ENCODE peak calls at places on chromosomes 4 and X, in four cellular contexts. O, P, X and D are unnamed samples.

GRCh38 chr4:56788081-56788480 is 33.4 kb downstream of the SPINK2 start:
- DNase-seq in O (no peak), P (no peak), X (no peak), D (no peak)

GRCh38 chr4:67725132-67725531 is 24.2 kb upstream of the UBA6 start:
- DNase-seq in O (no peak), P (peak; percentile 21), X (peak; percentile 18), D (no peak)

GRCh38 chr4:75985116-75985515 is 5.6 kb downstream of the SDAD1 start:
- DNase-seq in O (no peak), P (peak; percentile 85), X (peak; percentile 37), D (no peak)

GRCh38 chrX:15797707-15798106 is 7.4 kb downstream of the ZRSR2 start:
- DNase-seq in O (no peak), P (no peak), X (no peak), D (no peak)

GRCh38 chrX:38052096-38052495 is 45.7 kb downstream of the SYTL5 start:
- DNase-seq in O (no peak), P (peak; percentile 86), X (peak; percentile 66), D (no peak)

GRCh38 chr4:53197760-53198150 is 168.1 kb downstream of the SCFD2 start:
- DNase-seq in O (no peak), P (no peak), X (peak; percentile 39), D (no peak)

GRCh38 chr4:82415922-82416365 is 14.3 kb downstream of the HNRNPDL start:
- DNase-seq in O (no peak), P (no peak), X (no peak), D (no peak)

GRCh38 chr4:726235-726787 is 20.7 kb downstream of the PCGF3 start:
- DNase-seq in O (no peak), P (no peak), X (peak; percentile 68), D (no peak)

GRCh38 chr4:185020293-185020808 is 2.1 kb downstream of the HELT start:
- DNase-seq in O (peak; percentile 48), P (no peak), X (no peak), D (peak; percentile 12)

GRCh38 chr4:144955104-144955503 is 142.9 kb downstream of the ANAPC10 start:
- DNase-seq in O (no peak), P (no peak), X (no peak), D (no peak)

GRCh38 chrX:41661366-41662095 is 27.2 kb upstream of the GPR34 start:
- DNase-seq in O (no peak), P (no peak), X (peak; percentile 20), D (no peak)

GRCh38 chrX:54397113-54397512 is 39.3 kb upstream of the WNK3 start:
- DNase-seq in O (no peak), P (no peak), X (no peak), D (no peak)

GRCh38 chr4:177246636-177247584 is 62.8 kb upstream of the NEIL3 start:
- DNase-seq in O (no peak), P (no peak), X (peak; percentile 18), D (no peak)

GRCh38 chr4:21467551-21467950 is 481.0 kb downstream of the KCNIP4 start:
- DNase-seq in O (no peak), P (no peak), X (no peak), D (no peak)

GRCh38 chrX:110070970-110071369 is 68.1 kb downstream of the TMEM164 start:
- DNase-seq in O (no peak), P (no peak), X (no peak), D (no peak)

GRCh38 chr4:171281359-171281758 is 531.8 kb upstream of the GALNTL6 start:
- DNase-seq in O (no peak), P (no peak), X (no peak), D (no peak)

GRCh38 chr4:171279131-171279530 is 534.1 kb upstream of the GALNTL6 start:
- DNase-seq in O (no peak), P (no peak), X (no peak), D (no peak)
- H3K4me3 ChIP-seq in O (no peak overlapping the region), P (no peak overlapping the region), X (no peak overlapping the region), D (no peak overlapping the region)

GRCh38 chr4:129550281-129550785 is 454.4 kb downstream of the C4orf33 start:
- DNase-seq in O (no peak), P (no peak), X (peak; percentile 26), D (no peak)
- H3K4me3 ChIP-seq in O (no peak overlapping the region), P (no peak overlapping the region), X (no peak overlapping the region), D (no peak overlapping the region)

GRCh38 chrX:10156199-10157031 is at the start of gene CLCN4:
- DNase-seq in O (peak; percentile 41), P (peak; percentile 29), X (peak; percentile 71), D (peak; percentile 83)
- H3K4me3 ChIP-seq in O (no peak within 1 kb of the TSS), P (peak within 1 kb of the TSS; percentile 36), X (peak within 1 kb of the TSS; percentile 34), D (peak within 1 kb of the TSS; percentile 14)

GRCh38 chrX:2710496-2710895 is 19.4 kb downstream of the CD99 start:
- DNase-seq in O (no peak), P (no peak), X (no peak), D (no peak)

GRCh38 chrX:2711441-2711840 is 20.3 kb downstream of the CD99 start:
- DNase-seq in O (no peak), P (no peak), X (no peak), D (no peak)

GRCh38 chrX:2708601-2709200 is 17.6 kb downstream of the CD99 start:
- DNase-seq in O (no peak), P (no peak), X (no peak), D (no peak)

GRCh38 chrX:2708016-2708415 is 16.9 kb downstream of the CD99 start:
- DNase-seq in O (no peak), P (no peak), X (no peak), D (no peak)

DNA sequence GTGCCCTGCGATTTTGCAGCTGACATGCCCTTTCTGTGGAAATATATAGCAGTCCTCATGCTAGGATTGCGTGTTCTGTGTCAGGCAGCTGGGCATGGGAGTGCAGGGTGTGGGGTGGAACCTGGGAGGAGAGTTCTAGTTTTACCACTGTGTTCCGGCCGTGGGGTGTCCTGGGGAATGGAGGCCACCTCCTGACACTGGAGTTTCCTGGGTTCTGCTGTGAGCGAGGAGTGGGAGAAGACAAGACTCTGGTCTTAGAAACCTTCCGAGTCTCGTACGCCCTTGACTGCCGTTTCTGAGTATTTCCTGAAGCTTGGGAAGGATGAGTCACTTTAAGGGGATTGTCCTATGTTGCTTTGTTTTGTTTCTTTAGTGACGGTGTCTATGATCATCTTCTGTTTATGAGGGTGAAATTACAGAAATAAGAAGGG is 19.0 kb downstream of the CD99 start:
- DNase-seq in O (no peak), P (no peak), X (peak; percentile 85), D (no peak)
- H3K4me3 ChIP-seq in O (peak overlapping the region; percentile 38), P (peak overlapping the region; percentile 41), X (peak overlapping the region; percentile 35), D (no peak overlapping the region)